ENCODE peak calls at places on chromosomes 7 and 10, in six cellular contexts. A, Q, H, U, D and Z are unnamed samples. For H3K4me1, the result is how much of the 10 kb centered on the place peaks cover.

GRCh38 chr7:151588982-151589381 is 69.3 kb upstream of the RHEB start:
- DNase-seq in A (no peak), Q (no peak), H (no peak), U (no peak), D (no peak), Z (no peak)

GRCh38 chr7:151276651-151277590 is 28.4 kb upstream of the SMARCD3 start:
- DNase-seq in A (peak), Q (peak), H (no peak), U (peak), D (peak), Z (peak)

GRCh38 chr10:50552771-50553535 is 70.8 kb downstream of the SGMS1 start:
- DNase-seq in A (peak), Q (peak), H (no peak), U (no peak), D (peak), Z (peak)

GRCh38 chr10:17062493-17063487 is 66.8 kb downstream of the CUBN start:
- DNase-seq in A (no peak), Q (no peak), H (peak), U (peak), D (peak), Z (no peak)

GRCh38 chr7:19117081-19117869 is at the start of gene TWIST1:
- DNase-seq in A (no peak), Q (no peak), H (no peak), U (peak), D (peak), Z (no peak)

GRCh38 chr7:28052933-28053332 is 127.7 kb downstream of the JAZF1 start:
- DNase-seq in A (no peak), Q (no peak), H (no peak), U (no peak), D (peak), Z (no peak)

GRCh38 chr7:140607441-140607989 is 33.1 kb downstream of the DENND2A start:
- DNase-seq in A (no peak), Q (no peak), H (no peak), U (peak), D (peak), Z (no peak)

GRCh38 chr10:88893611-88894010 is 13.6 kb downstream of the STAMBPL1 start:
- DNase-seq in A (no peak), Q (no peak), H (no peak), U (peak), D (peak), Z (no peak)

GRCh38 chr7:6496842-6497636 is 49.3 kb upstream of the DAGLB start:
- DNase-seq in A (no peak), Q (no peak), H (no peak), U (no peak), D (no peak), Z (peak)

GRCh38 chr10:66215005-66215404 is 710.8 kb upstream of the LRRTM3 start:
- DNase-seq in A (no peak), Q (no peak), H (no peak), U (no peak), D (no peak), Z (no peak)

GRCh38 chr7:46682841-46683624 is 762.0 kb upstream of the IGFBP3 start:
- DNase-seq in A (no peak), Q (no peak), H (no peak), U (no peak), D (peak), Z (no peak)

GRCh38 chr7:23449941-23450340 is 20.4 kb downstream of the IGF2BP3 start:
- DNase-seq in A (no peak), Q (no peak), H (no peak), U (no peak), D (no peak), Z (no peak)

GRCh38 chr7:139645572-139646523 is 122.4 kb downstream of the CLEC2L start:
- DNase-seq in A (peak), Q (peak), H (no peak), U (peak), D (peak), Z (peak)

DNA sequence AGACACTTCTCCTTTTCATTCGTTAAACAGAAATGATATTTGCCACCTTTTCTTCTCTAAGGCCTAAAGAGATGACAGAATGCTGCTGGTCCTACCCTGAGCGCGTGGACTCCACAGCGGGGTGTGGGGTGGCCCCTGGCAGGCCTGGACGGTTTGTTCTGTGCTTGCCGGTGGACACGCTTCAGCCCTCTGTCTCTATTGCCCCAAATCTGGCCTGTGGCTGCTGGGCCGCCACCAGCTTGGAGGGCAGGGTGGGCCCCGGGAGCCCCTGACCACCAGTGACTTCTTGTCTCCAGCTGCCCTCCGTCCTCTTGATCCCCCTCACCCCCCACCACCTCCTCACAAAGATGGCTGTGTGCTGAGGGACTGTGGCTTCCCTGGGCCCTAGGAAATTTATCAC is 5.7 kb downstream of the CHST3 start:
- DNase-seq in A (no peak), Q (no peak), H (no peak), U (no peak), D (no peak), Z (no peak)
- H3K4me1 ChIP-seq in A (under half), Q (under half), H (half or more), U (half or more), D (under half), Z (under half)

DNA sequence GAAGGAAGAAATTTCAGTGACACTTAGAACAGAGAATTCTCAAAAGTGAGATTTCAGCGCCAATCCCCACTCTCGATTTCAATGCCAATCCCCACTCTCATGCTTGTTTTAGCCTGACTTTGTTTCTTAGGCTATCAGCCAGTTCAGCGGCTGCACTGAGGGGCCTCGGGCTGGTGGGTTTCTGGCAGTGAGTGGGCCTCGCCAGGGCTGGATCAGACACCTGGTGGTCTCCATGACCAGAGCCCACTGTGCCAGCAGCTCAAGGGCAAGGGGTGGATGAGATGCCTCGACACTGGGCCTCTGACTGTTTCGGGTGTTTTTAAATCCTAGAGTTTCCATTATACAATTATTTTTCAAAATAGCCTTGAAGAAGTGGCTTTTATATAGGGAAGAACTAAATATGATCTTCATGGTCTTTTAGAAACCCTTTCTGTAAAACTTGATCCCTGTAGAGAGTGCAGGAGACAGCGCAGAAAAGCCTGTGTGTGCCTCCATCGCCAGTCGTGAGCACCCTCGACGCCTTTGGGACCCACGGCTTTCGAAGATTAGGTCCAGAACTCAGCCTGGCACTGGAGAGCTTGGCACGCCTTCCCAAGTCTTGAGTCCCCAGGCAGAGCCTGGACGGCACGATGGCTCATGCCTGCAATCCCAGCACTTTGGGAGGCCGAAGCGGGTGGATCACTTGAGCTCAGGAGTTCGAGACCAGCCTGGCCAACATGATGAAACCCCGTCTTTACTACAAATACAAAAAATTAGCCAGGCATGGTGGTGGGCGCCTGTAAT is 76.2 kb downstream of the INPP5A start:
- DNase-seq in A (no peak), Q (no peak), H (no peak), U (peak), D (no peak), Z (no peak)
- H3K4me1 ChIP-seq in A (under half), Q (under half), H (under half), U (under half), D (under half), Z (under half)

GRCh38 chr7:22196429-22196828 is 160.5 kb downstream of the RAPGEF5 start:
- DNase-seq in A (no peak), Q (no peak), H (no peak), U (no peak), D (no peak), Z (no peak)
- H3K4me1 ChIP-seq in A (under half), Q (under half), H (under half), U (under half), D (under half), Z (under half)

GRCh38 chr10:69051303-69051702 is 36.6 kb upstream of the SRGN start:
- DNase-seq in A (no peak), Q (no peak), H (no peak), U (peak), D (peak), Z (no peak)

GRCh38 chr10:69047111-69047837 is 40.6 kb upstream of the SRGN start:
- DNase-seq in A (no peak), Q (no peak), H (no peak), U (no peak), D (peak), Z (no peak)

GRCh38 chr10:69051710-69052487 is 36.0 kb upstream of the SRGN start:
- DNase-seq in A (no peak), Q (no peak), H (no peak), U (no peak), D (no peak), Z (no peak)

GRCh38 chr10:69048103-69048502 is 39.8 kb upstream of the SRGN start:
- DNase-seq in A (no peak), Q (no peak), H (no peak), U (peak), D (no peak), Z (no peak)

DNA sequence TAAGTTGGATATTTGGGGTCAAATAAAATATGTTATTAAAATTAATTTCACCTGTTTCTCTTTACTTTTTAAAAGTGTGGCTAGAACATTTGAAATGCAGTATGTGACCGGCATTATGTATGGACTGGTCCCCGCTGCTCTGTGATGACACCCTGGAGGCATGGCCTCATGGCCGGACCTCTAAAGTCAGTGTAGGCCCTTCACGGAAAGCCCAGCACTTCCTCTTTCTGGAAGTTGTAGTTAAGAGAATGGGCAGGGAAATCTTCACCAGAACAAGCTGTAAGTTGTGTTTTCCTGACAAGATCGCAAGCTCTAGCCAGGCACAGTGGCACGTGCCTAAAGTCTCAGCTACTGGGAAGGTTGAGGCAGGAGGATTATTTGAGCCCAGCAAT is 38.3 kb upstream of the SRGN start:
- DNase-seq in A (no peak), Q (no peak), H (no peak), U (no peak), D (no peak), Z (no peak)
- H3K4me1 ChIP-seq in A (under half), Q (under half), H (under half), U (under half), D (under half), Z (under half)

DNA sequence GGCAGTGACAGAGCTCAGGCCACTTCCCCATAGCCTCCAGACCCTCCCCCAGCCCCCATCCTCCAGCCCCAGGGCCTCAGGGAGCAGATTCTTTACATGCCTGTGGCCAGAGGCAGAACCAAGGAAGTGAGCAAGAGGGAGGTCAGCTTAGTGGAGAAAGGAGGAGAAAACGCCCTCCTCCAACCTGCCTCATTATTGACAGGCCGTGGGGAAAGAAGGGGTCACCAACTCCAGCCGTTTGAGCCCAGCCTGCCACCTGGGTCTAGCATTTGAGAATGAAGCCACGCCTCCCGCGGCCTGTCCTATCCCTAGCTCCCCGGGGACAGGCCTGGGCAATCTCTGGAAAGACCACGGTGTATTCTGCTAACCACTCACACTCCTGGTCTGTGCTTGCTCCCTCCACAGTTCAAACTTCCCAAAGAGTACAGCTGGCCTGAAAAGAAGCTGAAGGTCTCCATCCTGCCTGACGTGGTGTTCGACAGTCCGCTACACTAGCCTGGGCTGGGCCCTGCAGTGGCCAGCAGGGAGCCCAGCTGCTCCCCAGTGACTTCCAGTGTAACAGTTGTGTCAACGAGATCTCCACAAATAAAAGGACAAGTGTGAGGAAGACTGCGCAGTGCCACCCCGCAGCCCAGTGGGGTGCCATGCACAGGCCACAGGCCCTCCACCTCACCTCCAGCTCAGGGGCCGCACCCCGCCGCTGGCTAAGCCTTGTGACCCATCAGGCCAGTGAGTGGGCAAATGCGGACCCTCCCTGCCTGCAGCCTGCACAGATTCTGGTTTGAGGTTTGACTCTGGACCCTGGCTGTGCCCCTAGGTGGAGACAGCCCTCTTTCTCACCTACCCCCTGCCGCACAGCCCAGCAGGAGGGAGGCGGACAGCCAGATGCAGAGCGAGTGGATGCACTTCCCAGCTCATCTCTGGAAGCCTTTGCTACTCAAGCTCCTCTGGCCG is 14.3 kb upstream of the TRIM8 start:
- DNase-seq in A (no peak), Q (no peak), H (no peak), U (peak), D (peak), Z (no peak)
- H3K4me1 ChIP-seq in A (under half), Q (under half), H (half or more), U (half or more), D (half or more), Z (under half)

GRCh38 chr7:35694784-35695627 is at the start of gene HERPUD2:
- DNase-seq in A (peak), Q (peak), H (peak), U (peak), D (peak), Z (peak)
- H3K4me1 ChIP-seq in A (under half), Q (under half), H (under half), U (half or more), D (under half), Z (under half)